ENCODE peak calls at places on chromosome 3, in nine cellular contexts. C is effector memory CD8-positive, alpha-beta T cell; U is endodermal cell; Z is DMS53; K is uterus; F is HT1080; H is sciatic nerve; N is aorta; A is psoas muscle. D is an unnamed sample.

GRCh38 chr3:4358273-4358672 is 55.1 kb downstream of the SETMAR start:
- DNase-seq in C (no peak), U (no peak), Z (no peak), K (no peak), F (no peak), H (no peak), N (no peak), A (no peak), D (no peak)

GRCh38 chr3:40779039-40779438 is 254.3 kb downstream of the ZNF621 start:
- DNase-seq in C (no peak), U (peak), Z (no peak), K (no peak), F (no peak), H (no peak), N (no peak), A (no peak), D (peak)

GRCh38 chr3:45574067-45574494 is 20.5 kb upstream of the LIMD1 start:
- DNase-seq in C (no peak), U (no peak), Z (no peak), K (no peak), F (no peak), H (no peak), N (peak), A (no peak), D (no peak)

GRCh38 chr3:151156618-151157216 is 46.3 kb downstream of the GPR171 start:
- DNase-seq in C (peak), U (no peak), Z (peak), K (no peak), F (peak), H (no peak), N (no peak), A (no peak), D (peak)

GRCh38 chr3:115100172-115100571 is 46.9 kb downstream of the ZBTB20 start:
- DNase-seq in C (peak), U (no peak), Z (peak), K (no peak), F (peak), H (no peak), N (no peak), A (no peak), D (peak)

GRCh38 chr3:10000686-10001085 is 14.0 kb upstream of the EMC3 start:
- DNase-seq in C (no peak), U (no peak), Z (no peak), K (no peak), F (no peak), H (no peak), N (no peak), A (no peak), D (no peak)

GRCh38 chr3:128076783-128077624 is 24.8 kb downstream of the SEC61A1 start:
- DNase-seq in C (no peak), U (no peak), Z (no peak), K (no peak), F (no peak), H (peak), N (peak), A (peak), D (peak)

GRCh38 chr3:160343132-160343531 is 55.9 kb downstream of the IFT80 start:
- DNase-seq in C (no peak), U (no peak), Z (peak), K (no peak), F (no peak), H (no peak), N (no peak), A (no peak), D (peak)

GRCh38 chr3:24793896-24794295 is 299.2 kb upstream of the THRB start:
- DNase-seq in C (no peak), U (no peak), Z (no peak), K (no peak), F (no peak), H (no peak), N (no peak), A (no peak), D (no peak)

GRCh38 chr3:42613462-42613861 is 13.0 kb downstream of the NKTR start:
- DNase-seq in C (no peak), U (no peak), Z (peak), K (no peak), F (no peak), H (no peak), N (no peak), A (no peak), D (peak)

GRCh38 chr3:54122046-54122801 is at the start of gene CACNA2D3:
- DNase-seq in C (no peak), U (peak), Z (peak), K (no peak), F (no peak), H (no peak), N (no peak), A (peak), D (peak)

GRCh38 chr3:16866447-16867025 is 18.2 kb upstream of the PLCL2 start:
- DNase-seq in C (no peak), U (no peak), Z (no peak), K (no peak), F (peak), H (no peak), N (no peak), A (no peak), D (no peak)

GRCh38 chr3:128447561-128448013 is 19.1 kb downstream of the DNAJB8 start:
- DNase-seq in C (no peak), U (no peak), Z (no peak), K (no peak), F (no peak), H (no peak), N (no peak), A (no peak), D (no peak)

GRCh38 chr3:184352149-184352785 is 9.1 kb downstream of the CLCN2 start:
- DNase-seq in C (no peak), U (peak), Z (no peak), K (no peak), F (no peak), H (no peak), N (no peak), A (peak), D (no peak)

GRCh38 chr3:120928991-120929390 is 21.0 kb downstream of the STXBP5L start:
- DNase-seq in C (no peak), U (no peak), Z (no peak), K (no peak), F (peak), H (no peak), N (no peak), A (no peak), D (peak)

GRCh38 chr3:168914662-168915061 is 748.9 kb downstream of the MECOM start:
- DNase-seq in C (no peak), U (no peak), Z (no peak), K (no peak), F (peak), H (no peak), N (no peak), A (no peak), D (peak)

GRCh38 chr3:52092891-52093290 is 36.5 kb upstream of the DUSP7 start:
- DNase-seq in C (no peak), U (no peak), Z (no peak), K (no peak), F (no peak), H (no peak), N (peak), A (peak), D (no peak)

GRCh38 chr3:184568918-184569829 is 7.6 kb downstream of the EPHB3 start:
- DNase-seq in C (no peak), U (peak), Z (peak), K (peak), F (peak), H (peak), N (peak), A (peak), D (peak)

GRCh38 chr3:51075221-51075775 is 309.8 kb upstream of the MANF start:
- DNase-seq in C (no peak), U (no peak), Z (no peak), K (no peak), F (no peak), H (no peak), N (no peak), A (no peak), D (no peak)

GRCh38 chr3:72258786-72259185 is 473.8 kb upstream of the PROK2 start:
- DNase-seq in C (no peak), U (peak), Z (no peak), K (no peak), F (no peak), H (no peak), N (no peak), A (no peak), D (no peak)

GRCh38 chr3:162390891-162391290 is 894.3 kb downstream of the OTOL1 start:
- DNase-seq in C (no peak), U (no peak), Z (peak), K (no peak), F (peak), H (no peak), N (no peak), A (no peak), D (no peak)

GRCh38 chr3:104873331-104873730 is 493.4 kb upstream of the ALCAM start:
- DNase-seq in C (no peak), U (no peak), Z (no peak), K (no peak), F (peak), H (no peak), N (no peak), A (no peak), D (no peak)

GRCh38 chr3:183991403-183991802 is 26.3 kb downstream of the ABCC5 start:
- DNase-seq in C (no peak), U (no peak), Z (no peak), K (no peak), F (no peak), H (no peak), N (no peak), A (no peak), D (no peak)

GRCh38 chr3:14869877-14870563 is 51.3 kb downstream of the FGD5 start:
- DNase-seq in C (no peak), U (no peak), Z (no peak), K (no peak), F (no peak), H (peak), N (peak), A (no peak), D (no peak)